ENCODE peak calls at places on chromosome 1, in nine cellular contexts. D is suprapubic skin; X is neuronal stem cell; S is adrenal gland; E is kidney; W is endodermal cell; G is effector memory CD4-positive, alpha-beta T cell; L is colonic mucosa; O is NT2/D1. A is an unnamed sample. For H3K4me1, the result is how much of the 10 kb centered on the place peaks cover.

GRCh38 chr1:28450561-28450960 is 55.3 kb upstream of the RCC1 start:
- DNase-seq in D (no peak), X (no peak), S (no peak), E (no peak), W (no peak), G (no peak), L (no peak), O (no peak), A (no peak)

GRCh38 chr1:205532026-205532891 is 27.8 kb downstream of the CDK18 start:
- DNase-seq in D (no peak), X (no peak), S (no peak), E (peak), W (no peak), G (no peak), L (no peak), O (no peak), A (no peak)

GRCh38 chr1:113515498-113515897 is 125.2 kb downstream of the MAGI3 start:
- DNase-seq in D (no peak), X (no peak), S (no peak), E (no peak), W (no peak), G (no peak), L (no peak), O (no peak), A (no peak)

GRCh38 chr1:197320991-197321531 is 53.0 kb downstream of the CRB1 start:
- DNase-seq in D (no peak), X (no peak), S (no peak), E (no peak), W (no peak), G (no peak), L (no peak), O (no peak), A (peak)

GRCh38 chr1:48803474-48803873 is 26.8 kb upstream of the BEND5 start:
- DNase-seq in D (no peak), X (no peak), S (no peak), E (no peak), W (no peak), G (no peak), L (no peak), O (no peak), A (no peak)

GRCh38 chr1:65233757-65234156 is 75.6 kb upstream of the DNAJC6 start:
- DNase-seq in D (no peak), X (no peak), S (no peak), E (no peak), W (no peak), G (no peak), L (no peak), O (no peak), A (no peak)

GRCh38 chr1:172477741-172478140 is 33.9 kb upstream of the PIGC start:
- DNase-seq in D (no peak), X (no peak), S (no peak), E (no peak), W (no peak), G (no peak), L (no peak), O (no peak), A (no peak)

GRCh38 chr1:67476906-67477305 is 46.7 kb upstream of the SERBP1 start:
- DNase-seq in D (no peak), X (no peak), S (no peak), E (no peak), W (no peak), G (no peak), L (no peak), O (no peak), A (no peak)

GRCh38 chr1:115165776-115166175 is 76.5 kb upstream of the TSPAN2 start:
- DNase-seq in D (no peak), X (no peak), S (no peak), E (no peak), W (no peak), G (no peak), L (no peak), O (no peak), A (no peak)

GRCh38 chr1:236819856-236820255 is 24.8 kb downstream of the MTR start:
- DNase-seq in D (no peak), X (no peak), S (no peak), E (no peak), W (no peak), G (no peak), L (no peak), O (no peak), A (no peak)

GRCh38 chr1:150809651-150810050 is 1.6 kb upstream of the CTSK start:
- DNase-seq in D (peak), X (no peak), S (no peak), E (no peak), W (no peak), G (no peak), L (no peak), O (no peak), A (no peak)

GRCh38 chr1:16120940-16121410 is 34.9 kb downstream of the EPHA2 start:
- DNase-seq in D (no peak), X (no peak), S (no peak), E (no peak), W (no peak), G (no peak), L (no peak), O (no peak), A (no peak)

GRCh38 chr1:116166655-116167054 is 55.5 kb downstream of the MAB21L3 start:
- DNase-seq in D (no peak), X (no peak), S (no peak), E (no peak), W (no peak), G (no peak), L (peak), O (no peak), A (no peak)

GRCh38 chr1:162087574-162087973 is 18.1 kb downstream of the NOS1AP start:
- DNase-seq in D (no peak), X (no peak), S (no peak), E (no peak), W (no peak), G (no peak), L (no peak), O (no peak), A (no peak)

GRCh38 chr1:46181343-46182260 is 5.3 kb upstream of the P3R3URF start:
- DNase-seq in D (no peak), X (no peak), S (no peak), E (no peak), W (no peak), G (no peak), L (peak), O (no peak), A (no peak)

GRCh38 chr1:57238408-57238807 is 185.5 kb downstream of the DAB1 start:
- DNase-seq in D (no peak), X (no peak), S (no peak), E (no peak), W (no peak), G (no peak), L (no peak), O (no peak), A (no peak)

GRCh38 chr1:32273389-32274208 is 18.3 kb upstream of the HDAC1 start:
- DNase-seq in D (no peak), X (no peak), S (no peak), E (no peak), W (peak), G (peak), L (peak), O (peak), A (no peak)

GRCh38 chr1:67683306-67683705 is 1.7 kb upstream of the GADD45A start:
- DNase-seq in D (no peak), X (no peak), S (no peak), E (no peak), W (no peak), G (no peak), L (no peak), O (no peak), A (no peak)

GRCh38 chr1:246280551-246280950 is 226.5 kb downstream of the SMYD3 start:
- DNase-seq in D (no peak), X (no peak), S (no peak), E (no peak), W (no peak), G (no peak), L (no peak), O (no peak), A (peak)

GRCh38 chr1:15525043-15525958 is 1.3 kb upstream of the CASP9 start:
- DNase-seq in D (peak), X (peak), S (peak), E (peak), W (peak), G (no peak), L (peak), O (no peak), A (no peak)

GRCh38 chr1:77825356-77825709 is 45.9 kb downstream of the MIGA1 start:
- DNase-seq in D (no peak), X (no peak), S (peak), E (no peak), W (peak), G (no peak), L (no peak), O (peak), A (peak)

GRCh38 chr1:52601519-52601918 is 652 bp upstream of the GPX7 start:
- DNase-seq in D (no peak), X (no peak), S (no peak), E (no peak), W (no peak), G (no peak), L (no peak), O (no peak), A (no peak)

GRCh38 chr1:182301467-182302198 is 90.0 kb downstream of the GLUL start:
- DNase-seq in D (no peak), X (no peak), S (no peak), E (no peak), W (peak), G (no peak), L (peak), O (no peak), A (peak)

GRCh38 chr1:172473302-172473701 is 29.4 kb upstream of the PIGC start:
- DNase-seq in D (no peak), X (no peak), S (no peak), E (no peak), W (no peak), G (no peak), L (no peak), O (no peak), A (no peak)

GRCh38 chr1:31152181-31152768 is 86.8 kb upstream of the PUM1 start:
- DNase-seq in D (no peak), X (no peak), S (peak), E (peak), W (no peak), G (no peak), L (no peak), O (no peak), A (no peak)

GRCh38 chr1:211492511-211493132 is 660 bp upstream of the RD3 start:
- DNase-seq in D (no peak), X (no peak), S (no peak), E (no peak), W (no peak), G (no peak), L (no peak), O (no peak), A (no peak)

GRCh38 chr1:180157576-180158057 is 2.9 kb downstream of the QSOX1 start:
- DNase-seq in D (no peak), X (no peak), S (peak), E (no peak), W (no peak), G (no peak), L (peak), O (no peak), A (no peak)

GRCh38 chr1:76625887-76626286 is 241.4 kb upstream of the ST6GALNAC5 start:
- DNase-seq in D (no peak), X (no peak), S (no peak), E (no peak), W (no peak), G (no peak), L (no peak), O (no peak), A (no peak)

GRCh38 chr1:153800516-153800915 is 25.3 kb downstream of the SLC27A3 start:
- DNase-seq in D (no peak), X (no peak), S (no peak), E (no peak), W (no peak), G (no peak), L (no peak), O (no peak), A (no peak)
- H3K4me1 ChIP-seq in D (under half), X (under half), S (under half), E (under half), W (under half), G (under half), L (under half), O (under half), A (under half)

GRCh38 chr1:215003686-215004085 is 78.9 kb upstream of the KCNK2 start:
- DNase-seq in D (no peak), X (no peak), S (no peak), E (no peak), W (no peak), G (no peak), L (no peak), O (no peak), A (no peak)

GRCh38 chr1:215007880-215008279 is 74.7 kb upstream of the KCNK2 start:
- DNase-seq in D (no peak), X (no peak), S (no peak), E (no peak), W (no peak), G (no peak), L (no peak), O (no peak), A (no peak)

GRCh38 chr1:215004121-215004837 is 78.3 kb upstream of the KCNK2 start:
- DNase-seq in D (no peak), X (no peak), S (no peak), E (no peak), W (no peak), G (no peak), L (no peak), O (no peak), A (no peak)

GRCh38 chr1:215005078-215005477 is 77.5 kb upstream of the KCNK2 start:
- DNase-seq in D (no peak), X (no peak), S (peak), E (no peak), W (no peak), G (no peak), L (no peak), O (no peak), A (no peak)

GRCh38 chr1:215005656-215006335 is 76.7 kb upstream of the KCNK2 start:
- DNase-seq in D (no peak), X (no peak), S (no peak), E (no peak), W (no peak), G (no peak), L (no peak), O (no peak), A (no peak)
- H3K4me3 ChIP-seq in D (peak), X (no peak), S (peak), E (no peak), W (no peak), G (no peak), L (no peak), O (no peak), A (no peak)

DNA sequence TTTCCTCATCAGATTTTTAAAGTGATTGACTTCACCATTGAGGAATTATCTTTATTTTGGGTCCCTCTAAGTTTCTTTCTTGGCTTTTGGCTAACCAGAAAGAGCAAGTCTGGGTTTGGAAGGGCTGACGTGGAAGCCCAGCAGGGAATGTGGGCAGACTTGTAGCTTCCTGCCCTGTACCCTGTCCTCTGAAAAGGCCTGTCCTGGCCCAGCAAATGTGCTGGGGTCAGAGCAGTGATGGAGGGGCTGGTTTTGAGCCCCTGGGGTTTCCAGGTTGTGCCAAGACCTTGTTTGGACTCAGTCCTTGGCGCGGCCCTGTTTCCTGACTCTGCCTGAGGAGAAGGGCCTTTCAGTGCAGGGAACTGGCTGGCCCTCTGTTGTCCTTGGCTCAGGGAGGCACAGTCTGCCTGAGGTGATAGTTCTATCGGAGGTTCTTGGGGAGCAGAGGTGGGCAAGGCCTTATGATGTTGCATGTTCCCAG is 72.1 kb downstream of the UCK2 start:
- DNase-seq in D (no peak), X (no peak), S (no peak), E (no peak), W (peak), G (no peak), L (no peak), O (no peak), A (no peak)
- H3K4me1 ChIP-seq in D (half or more), X (under half), S (under half), E (under half), W (under half), G (under half), L (under half), O (under half), A (under half)

GRCh38 chr1:924619-925323 is 1.0 kb downstream of the SAMD11 start:
- DNase-seq in D (no peak), X (no peak), S (no peak), E (no peak), W (peak), G (no peak), L (no peak), O (no peak), A (peak)
- H3K4me3 ChIP-seq in D (peak), X (peak), S (peak), E (peak), W (peak), G (peak), L (peak), O (peak), A (peak)

DNA sequence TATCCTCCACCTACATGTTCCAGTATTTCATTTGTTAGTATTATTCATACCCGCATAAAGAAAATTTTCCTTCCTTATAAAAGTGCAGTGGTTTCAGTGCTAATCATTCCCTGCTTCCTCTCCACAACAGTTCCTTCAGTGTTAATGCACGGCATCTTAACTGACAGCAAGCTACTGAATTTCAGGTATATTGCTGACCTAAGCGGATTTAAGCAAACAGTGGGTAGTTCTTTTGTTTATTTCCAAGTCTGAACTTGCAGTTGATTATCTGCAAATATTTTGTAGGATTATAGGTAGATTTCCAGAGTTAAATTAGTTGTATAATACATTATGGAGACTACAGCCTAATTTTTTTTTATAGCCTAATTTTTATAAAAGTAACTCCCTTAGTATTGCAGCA is 15.1 kb upstream of the DR1 start:
- DNase-seq in D (no peak), X (no peak), S (no peak), E (no peak), W (no peak), G (no peak), L (no peak), O (no peak), A (no peak)
- H3K4me1 ChIP-seq in D (under half), X (under half), S (under half), E (under half), W (under half), G (under half), L (under half), O (under half), A (under half)

GRCh38 chr1:36481771-36482723 is 666 bp downstream of the CSF3R start:
- DNase-seq in D (no peak), X (no peak), S (no peak), E (no peak), W (peak), G (no peak), L (no peak), O (no peak), A (no peak)
- H3K4me3 ChIP-seq in D (peak), X (no peak), S (no peak), E (no peak), W (no peak), G (no peak), L (no peak), O (no peak), A (no peak)

DNA sequence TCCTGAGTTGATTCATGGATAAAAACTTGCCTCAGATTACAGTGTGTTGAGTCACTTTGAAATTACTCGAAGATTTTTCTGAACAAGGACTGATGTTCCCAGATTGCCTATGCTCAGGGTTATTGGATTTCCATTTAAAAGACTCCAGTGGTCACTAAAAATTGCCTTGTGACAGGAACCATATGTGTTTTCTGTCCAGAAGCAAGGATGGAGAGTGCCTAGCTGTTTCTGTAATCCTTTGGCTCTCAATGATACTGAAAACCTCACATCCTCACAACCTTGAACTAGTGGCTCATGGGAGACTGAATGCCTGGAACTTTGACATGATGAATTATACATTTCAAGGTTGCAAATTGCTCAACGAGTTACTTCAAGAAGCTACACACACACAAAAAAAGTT is 1271.8 kb downstream of the BRINP3 start:
- DNase-seq in D (no peak), X (no peak), S (no peak), E (no peak), W (no peak), G (no peak), L (no peak), O (no peak), A (no peak)
- H3K4me1 ChIP-seq in D (under half), X (under half), S (under half), E (under half), W (under half), G (under half), L (under half), O (under half), A (under half)